ENCODE peak calls at places on chromosomes 6 and 20, in ten cellular contexts. One of them, this sample, is unnamed.

GRCh38 chr6:169957351-169957963 is 206.0 kb downstream of the ERMARD start:
- DNase-seq in activated CD8-positive, alpha-beta memory T cell treated with anti-CD3 and anti-CD28 coated beads for 48 hours: no peak
- DNase-seq in glutamatergic neuron: no peak
- DNase-seq in HTR-8/SVneo: no peak
- DNase-seq in fibroblast of lung: no peak
- DNase-seq in stimulated activated CD4-positive, alpha-beta T cell treated with anti-CD3 and anti-CD28 coated beads, Interleukin-12 subunit alpha, Interleukin-12 subunit beta, amount 100 ng/mL, for 48 hours: no peak
- DNase-seq in iris pigment epithelial cell: no peak
- DNase-seq in effector memory CD8-positive, alpha-beta T cell: no peak
- DNase-seq in IMR-90: no peak
- DNase-seq in H54: no peak
- DNase-seq in this sample: no peak

GRCh38 chr6:148869589-148869988 is 122.8 kb downstream of the UST start:
- DNase-seq in activated CD8-positive, alpha-beta memory T cell treated with anti-CD3 and anti-CD28 coated beads for 48 hours: no peak
- DNase-seq in IMR-90: peak; percentile 98
- DNase-seq in stimulated activated CD4-positive, alpha-beta T cell treated with anti-CD3 and anti-CD28 coated beads, Interleukin-12 subunit alpha, Interleukin-12 subunit beta, amount 100 ng/mL, for 48 hours: no peak
- DNase-seq in H54: peak; percentile 56
- DNase-seq in fibroblast of lung: peak; percentile 94
- DNase-seq in HTR-8/SVneo: peak; percentile 63
- DNase-seq in glutamatergic neuron: no peak
- DNase-seq in iris pigment epithelial cell: peak; percentile 92
- DNase-seq in effector memory CD8-positive, alpha-beta T cell: no peak
- DNase-seq in this sample: peak; percentile 98

GRCh38 chr6:45326698-45327417 is 1.3 kb upstream of the RUNX2 start:
- DNase-seq in H54: no peak
- DNase-seq in effector memory CD8-positive, alpha-beta T cell: no peak
- DNase-seq in glutamatergic neuron: no peak
- DNase-seq in stimulated activated CD4-positive, alpha-beta T cell treated with anti-CD3 and anti-CD28 coated beads, Interleukin-12 subunit alpha, Interleukin-12 subunit beta, amount 100 ng/mL, for 48 hours: no peak
- DNase-seq in HTR-8/SVneo: no peak
- DNase-seq in IMR-90: no peak
- DNase-seq in activated CD8-positive, alpha-beta memory T cell treated with anti-CD3 and anti-CD28 coated beads for 48 hours: no peak
- DNase-seq in fibroblast of lung: no peak
- DNase-seq in iris pigment epithelial cell: no peak
- DNase-seq in this sample: peak; percentile 8

GRCh38 chr6:31898200-31899011 is 908 bp upstream of the EHMT2 start:
- DNase-seq in H54: peak; percentile 50
- DNase-seq in effector memory CD8-positive, alpha-beta T cell: no peak
- DNase-seq in stimulated activated CD4-positive, alpha-beta T cell treated with anti-CD3 and anti-CD28 coated beads, Interleukin-12 subunit alpha, Interleukin-12 subunit beta, amount 100 ng/mL, for 48 hours: no peak
- DNase-seq in IMR-90: peak; percentile 35
- DNase-seq in glutamatergic neuron: no peak
- DNase-seq in iris pigment epithelial cell: peak; percentile 36
- DNase-seq in HTR-8/SVneo: peak; percentile 56
- DNase-seq in fibroblast of lung: peak; percentile 47
- DNase-seq in activated CD8-positive, alpha-beta memory T cell treated with anti-CD3 and anti-CD28 coated beads for 48 hours: no peak
- DNase-seq in this sample: peak; percentile 78

GRCh38 chr20:39986231-39986904 is 702.7 kb downstream of the MAFB start:
- DNase-seq in iris pigment epithelial cell: peak; percentile 2
- DNase-seq in fibroblast of lung: peak; percentile 93
- DNase-seq in H54: no peak
- DNase-seq in HTR-8/SVneo: no peak
- DNase-seq in effector memory CD8-positive, alpha-beta T cell: no peak
- DNase-seq in IMR-90: peak; percentile 28
- DNase-seq in activated CD8-positive, alpha-beta memory T cell treated with anti-CD3 and anti-CD28 coated beads for 48 hours: no peak
- DNase-seq in stimulated activated CD4-positive, alpha-beta T cell treated with anti-CD3 and anti-CD28 coated beads, Interleukin-12 subunit alpha, Interleukin-12 subunit beta, amount 100 ng/mL, for 48 hours: no peak
- DNase-seq in glutamatergic neuron: peak; percentile 57
- DNase-seq in this sample: peak; percentile 91

GRCh38 chr20:873875-874607 is 40.5 kb downstream of the FAM110A start:
- DNase-seq in stimulated activated CD4-positive, alpha-beta T cell treated with anti-CD3 and anti-CD28 coated beads, Interleukin-12 subunit alpha, Interleukin-12 subunit beta, amount 100 ng/mL, for 48 hours: no peak
- DNase-seq in effector memory CD8-positive, alpha-beta T cell: no peak
- DNase-seq in HTR-8/SVneo: no peak
- DNase-seq in H54: no peak
- DNase-seq in iris pigment epithelial cell: no peak
- DNase-seq in IMR-90: no peak
- DNase-seq in activated CD8-positive, alpha-beta memory T cell treated with anti-CD3 and anti-CD28 coated beads for 48 hours: no peak
- DNase-seq in fibroblast of lung: no peak
- DNase-seq in glutamatergic neuron: no peak
- DNase-seq in this sample: no peak

GRCh38 chr6:111663692-111664564 is 58.2 kb upstream of the TRAF3IP2 start:
- DNase-seq in activated CD8-positive, alpha-beta memory T cell treated with anti-CD3 and anti-CD28 coated beads for 48 hours: no peak
- DNase-seq in stimulated activated CD4-positive, alpha-beta T cell treated with anti-CD3 and anti-CD28 coated beads, Interleukin-12 subunit alpha, Interleukin-12 subunit beta, amount 100 ng/mL, for 48 hours: no peak
- DNase-seq in fibroblast of lung: peak; percentile 50
- DNase-seq in H54: no peak
- DNase-seq in effector memory CD8-positive, alpha-beta T cell: no peak
- DNase-seq in iris pigment epithelial cell: peak; percentile 54
- DNase-seq in glutamatergic neuron: peak; percentile 81
- DNase-seq in IMR-90: peak; percentile 38
- DNase-seq in HTR-8/SVneo: no peak
- DNase-seq in this sample: no peak

GRCh38 chr6:14791525-14791924 is 454.3 kb upstream of the JARID2 start:
- DNase-seq in iris pigment epithelial cell: no peak
- DNase-seq in activated CD8-positive, alpha-beta memory T cell treated with anti-CD3 and anti-CD28 coated beads for 48 hours: no peak
- DNase-seq in IMR-90: peak; percentile 78
- DNase-seq in stimulated activated CD4-positive, alpha-beta T cell treated with anti-CD3 and anti-CD28 coated beads, Interleukin-12 subunit alpha, Interleukin-12 subunit beta, amount 100 ng/mL, for 48 hours: no peak
- DNase-seq in fibroblast of lung: peak; percentile 55
- DNase-seq in glutamatergic neuron: no peak
- DNase-seq in effector memory CD8-positive, alpha-beta T cell: no peak
- DNase-seq in HTR-8/SVneo: no peak
- DNase-seq in H54: no peak
- DNase-seq in this sample: no peak

GRCh38 chr6:83114164-83114563 is 46.7 kb downstream of the DOP1A start:
- DNase-seq in iris pigment epithelial cell: peak; percentile 49
- DNase-seq in activated CD8-positive, alpha-beta memory T cell treated with anti-CD3 and anti-CD28 coated beads for 48 hours: no peak
- DNase-seq in IMR-90: peak; percentile 39
- DNase-seq in effector memory CD8-positive, alpha-beta T cell: no peak
- DNase-seq in stimulated activated CD4-positive, alpha-beta T cell treated with anti-CD3 and anti-CD28 coated beads, Interleukin-12 subunit alpha, Interleukin-12 subunit beta, amount 100 ng/mL, for 48 hours: no peak
- DNase-seq in HTR-8/SVneo: no peak
- DNase-seq in fibroblast of lung: peak; percentile 43
- DNase-seq in H54: no peak
- DNase-seq in glutamatergic neuron: no peak
- DNase-seq in this sample: peak; percentile 43

GRCh38 chr6:69231983-69232382 is 564.8 kb downstream of the LMBRD1 start:
- DNase-seq in HTR-8/SVneo: no peak
- DNase-seq in iris pigment epithelial cell: no peak
- DNase-seq in activated CD8-positive, alpha-beta memory T cell treated with anti-CD3 and anti-CD28 coated beads for 48 hours: no peak
- DNase-seq in effector memory CD8-positive, alpha-beta T cell: no peak
- DNase-seq in fibroblast of lung: no peak
- DNase-seq in H54: no peak
- DNase-seq in glutamatergic neuron: no peak
- DNase-seq in stimulated activated CD4-positive, alpha-beta T cell treated with anti-CD3 and anti-CD28 coated beads, Interleukin-12 subunit alpha, Interleukin-12 subunit beta, amount 100 ng/mL, for 48 hours: no peak
- DNase-seq in IMR-90: no peak
- DNase-seq in this sample: no peak

GRCh38 chr6:45438849-45439406 is 61.2 kb upstream of the SUPT3H start:
- DNase-seq in effector memory CD8-positive, alpha-beta T cell: no peak
- DNase-seq in glutamatergic neuron: no peak
- DNase-seq in HTR-8/SVneo: no peak
- DNase-seq in activated CD8-positive, alpha-beta memory T cell treated with anti-CD3 and anti-CD28 coated beads for 48 hours: no peak
- DNase-seq in iris pigment epithelial cell: peak; percentile 92
- DNase-seq in IMR-90: peak; percentile 93
- DNase-seq in H54: no peak
- DNase-seq in stimulated activated CD4-positive, alpha-beta T cell treated with anti-CD3 and anti-CD28 coated beads, Interleukin-12 subunit alpha, Interleukin-12 subunit beta, amount 100 ng/mL, for 48 hours: no peak
- DNase-seq in fibroblast of lung: peak; percentile 88
- DNase-seq in this sample: peak; percentile 96

GRCh38 chr20:34654207-34654744 is 22.6 kb downstream of the PIGU start:
- DNase-seq in IMR-90: no peak
- DNase-seq in fibroblast of lung: no peak
- DNase-seq in effector memory CD8-positive, alpha-beta T cell: no peak
- DNase-seq in glutamatergic neuron: no peak
- DNase-seq in H54: no peak
- DNase-seq in iris pigment epithelial cell: no peak
- DNase-seq in stimulated activated CD4-positive, alpha-beta T cell treated with anti-CD3 and anti-CD28 coated beads, Interleukin-12 subunit alpha, Interleukin-12 subunit beta, amount 100 ng/mL, for 48 hours: no peak
- DNase-seq in activated CD8-positive, alpha-beta memory T cell treated with anti-CD3 and anti-CD28 coated beads for 48 hours: no peak
- DNase-seq in HTR-8/SVneo: no peak
- DNase-seq in this sample: no peak

GRCh38 chr6:7390218-7390878 is 740 bp downstream of the RIOK1 start:
- DNase-seq in H54: no peak
- DNase-seq in iris pigment epithelial cell: peak; percentile 93
- DNase-seq in IMR-90: peak; percentile 76
- DNase-seq in glutamatergic neuron: no peak
- DNase-seq in fibroblast of lung: no peak
- DNase-seq in effector memory CD8-positive, alpha-beta T cell: no peak
- DNase-seq in HTR-8/SVneo: no peak
- DNase-seq in stimulated activated CD4-positive, alpha-beta T cell treated with anti-CD3 and anti-CD28 coated beads, Interleukin-12 subunit alpha, Interleukin-12 subunit beta, amount 100 ng/mL, for 48 hours: no peak
- DNase-seq in activated CD8-positive, alpha-beta memory T cell treated with anti-CD3 and anti-CD28 coated beads for 48 hours: no peak
- DNase-seq in this sample: no peak

GRCh38 chr6:33813960-33814662 is 10.3 kb upstream of the MLN start:
- DNase-seq in iris pigment epithelial cell: no peak
- DNase-seq in activated CD8-positive, alpha-beta memory T cell treated with anti-CD3 and anti-CD28 coated beads for 48 hours: no peak
- DNase-seq in H54: no peak
- DNase-seq in fibroblast of lung: no peak
- DNase-seq in stimulated activated CD4-positive, alpha-beta T cell treated with anti-CD3 and anti-CD28 coated beads, Interleukin-12 subunit alpha, Interleukin-12 subunit beta, amount 100 ng/mL, for 48 hours: no peak
- DNase-seq in IMR-90: no peak
- DNase-seq in HTR-8/SVneo: no peak
- DNase-seq in glutamatergic neuron: no peak
- DNase-seq in effector memory CD8-positive, alpha-beta T cell: no peak
- DNase-seq in this sample: no peak

GRCh38 chr20:46144626-46145025 is 26.5 kb downstream of the CD40 start:
- DNase-seq in HTR-8/SVneo: no peak
- DNase-seq in fibroblast of lung: no peak
- DNase-seq in stimulated activated CD4-positive, alpha-beta T cell treated with anti-CD3 and anti-CD28 coated beads, Interleukin-12 subunit alpha, Interleukin-12 subunit beta, amount 100 ng/mL, for 48 hours: no peak
- DNase-seq in activated CD8-positive, alpha-beta memory T cell treated with anti-CD3 and anti-CD28 coated beads for 48 hours: no peak
- DNase-seq in IMR-90: no peak
- DNase-seq in effector memory CD8-positive, alpha-beta T cell: no peak
- DNase-seq in H54: no peak
- DNase-seq in glutamatergic neuron: no peak
- DNase-seq in iris pigment epithelial cell: no peak
- DNase-seq in this sample: no peak

GRCh38 chr6:160756871-160757270 is 54.8 kb downstream of the PLG start:
- DNase-seq in stimulated activated CD4-positive, alpha-beta T cell treated with anti-CD3 and anti-CD28 coated beads, Interleukin-12 subunit alpha, Interleukin-12 subunit beta, amount 100 ng/mL, for 48 hours: no peak
- DNase-seq in IMR-90: no peak
- DNase-seq in activated CD8-positive, alpha-beta memory T cell treated with anti-CD3 and anti-CD28 coated beads for 48 hours: no peak
- DNase-seq in glutamatergic neuron: no peak
- DNase-seq in HTR-8/SVneo: no peak
- DNase-seq in fibroblast of lung: no peak
- DNase-seq in H54: no peak
- DNase-seq in effector memory CD8-positive, alpha-beta T cell: no peak
- DNase-seq in iris pigment epithelial cell: no peak
- DNase-seq in this sample: no peak

GRCh38 chr20:14957416-14957815 is 620.0 kb upstream of the FLRT3 start:
- DNase-seq in HTR-8/SVneo: no peak
- DNase-seq in glutamatergic neuron: no peak
- DNase-seq in effector memory CD8-positive, alpha-beta T cell: no peak
- DNase-seq in activated CD8-positive, alpha-beta memory T cell treated with anti-CD3 and anti-CD28 coated beads for 48 hours: no peak
- DNase-seq in iris pigment epithelial cell: no peak
- DNase-seq in stimulated activated CD4-positive, alpha-beta T cell treated with anti-CD3 and anti-CD28 coated beads, Interleukin-12 subunit alpha, Interleukin-12 subunit beta, amount 100 ng/mL, for 48 hours: no peak
- DNase-seq in fibroblast of lung: no peak
- DNase-seq in IMR-90: no peak
- DNase-seq in H54: no peak
- DNase-seq in this sample: no peak

GRCh38 chr6:159213401-159213800 is 44.2 kb downstream of the FNDC1 start:
- DNase-seq in glutamatergic neuron: no peak
- DNase-seq in HTR-8/SVneo: no peak
- DNase-seq in stimulated activated CD4-positive, alpha-beta T cell treated with anti-CD3 and anti-CD28 coated beads, Interleukin-12 subunit alpha, Interleukin-12 subunit beta, amount 100 ng/mL, for 48 hours: no peak
- DNase-seq in IMR-90: no peak
- DNase-seq in H54: no peak
- DNase-seq in fibroblast of lung: peak; percentile 6
- DNase-seq in effector memory CD8-positive, alpha-beta T cell: no peak
- DNase-seq in activated CD8-positive, alpha-beta memory T cell treated with anti-CD3 and anti-CD28 coated beads for 48 hours: no peak
- DNase-seq in iris pigment epithelial cell: no peak
- DNase-seq in this sample: peak; percentile 35

GRCh38 chr6:57172136-57173055 is at the start of gene BAG2:
- DNase-seq in IMR-90: peak; percentile 90
- DNase-seq in stimulated activated CD4-positive, alpha-beta T cell treated with anti-CD3 and anti-CD28 coated beads, Interleukin-12 subunit alpha, Interleukin-12 subunit beta, amount 100 ng/mL, for 48 hours: peak; percentile 84
- DNase-seq in iris pigment epithelial cell: peak; percentile 93
- DNase-seq in H54: peak; percentile 91
- DNase-seq in fibroblast of lung: peak; percentile 91
- DNase-seq in effector memory CD8-positive, alpha-beta T cell: peak; percentile 92
- DNase-seq in glutamatergic neuron: peak; percentile 93
- DNase-seq in HTR-8/SVneo: peak; percentile 91
- DNase-seq in activated CD8-positive, alpha-beta memory T cell treated with anti-CD3 and anti-CD28 coated beads for 48 hours: peak; percentile 78
- DNase-seq in this sample: peak; percentile 89

GRCh38 chr6:15365273-15365687 is 119.4 kb downstream of the JARID2 start:
- DNase-seq in iris pigment epithelial cell: peak; percentile 89
- DNase-seq in fibroblast of lung: peak; percentile 82
- DNase-seq in effector memory CD8-positive, alpha-beta T cell: no peak
- DNase-seq in activated CD8-positive, alpha-beta memory T cell treated with anti-CD3 and anti-CD28 coated beads for 48 hours: no peak
- DNase-seq in glutamatergic neuron: peak; percentile 43
- DNase-seq in IMR-90: peak; percentile 84
- DNase-seq in HTR-8/SVneo: peak; percentile 53
- DNase-seq in H54: no peak
- DNase-seq in stimulated activated CD4-positive, alpha-beta T cell treated with anti-CD3 and anti-CD28 coated beads, Interleukin-12 subunit alpha, Interleukin-12 subunit beta, amount 100 ng/mL, for 48 hours: no peak
- DNase-seq in this sample: peak; percentile 93

GRCh38 chr6:29628419-29629281 is 4.3 kb downstream of the GABBR1 start:
- DNase-seq in effector memory CD8-positive, alpha-beta T cell: peak; percentile 30
- DNase-seq in fibroblast of lung: peak; percentile 69
- DNase-seq in activated CD8-positive, alpha-beta memory T cell treated with anti-CD3 and anti-CD28 coated beads for 48 hours: no peak
- DNase-seq in iris pigment epithelial cell: peak; percentile 77
- DNase-seq in stimulated activated CD4-positive, alpha-beta T cell treated with anti-CD3 and anti-CD28 coated beads, Interleukin-12 subunit alpha, Interleukin-12 subunit beta, amount 100 ng/mL, for 48 hours: no peak
- DNase-seq in HTR-8/SVneo: peak; percentile 89
- DNase-seq in glutamatergic neuron: peak; percentile 92
- DNase-seq in H54: peak; percentile 79
- DNase-seq in IMR-90: peak; percentile 73
- DNase-seq in this sample: peak; percentile 86

GRCh38 chr6:165858571-165858970 is 195.5 kb upstream of the PDE10A start:
- DNase-seq in effector memory CD8-positive, alpha-beta T cell: no peak
- DNase-seq in stimulated activated CD4-positive, alpha-beta T cell treated with anti-CD3 and anti-CD28 coated beads, Interleukin-12 subunit alpha, Interleukin-12 subunit beta, amount 100 ng/mL, for 48 hours: no peak
- DNase-seq in IMR-90: peak; percentile 44
- DNase-seq in iris pigment epithelial cell: no peak
- DNase-seq in H54: no peak
- DNase-seq in HTR-8/SVneo: no peak
- DNase-seq in activated CD8-positive, alpha-beta memory T cell treated with anti-CD3 and anti-CD28 coated beads for 48 hours: no peak
- DNase-seq in glutamatergic neuron: no peak
- DNase-seq in fibroblast of lung: no peak
- DNase-seq in this sample: no peak

GRCh38 chr6:73285674-73286283 is 22.8 kb upstream of the KHDC1 start:
- DNase-seq in glutamatergic neuron: no peak
- DNase-seq in effector memory CD8-positive, alpha-beta T cell: no peak
- DNase-seq in activated CD8-positive, alpha-beta memory T cell treated with anti-CD3 and anti-CD28 coated beads for 48 hours: no peak
- DNase-seq in iris pigment epithelial cell: peak; percentile 65
- DNase-seq in stimulated activated CD4-positive, alpha-beta T cell treated with anti-CD3 and anti-CD28 coated beads, Interleukin-12 subunit alpha, Interleukin-12 subunit beta, amount 100 ng/mL, for 48 hours: no peak
- DNase-seq in fibroblast of lung: peak; percentile 78
- DNase-seq in HTR-8/SVneo: peak; percentile 57
- DNase-seq in H54: peak; percentile 52
- DNase-seq in IMR-90: peak; percentile 76
- DNase-seq in this sample: peak; percentile 61

GRCh38 chr6:11425431-11425871 is 112.1 kb upstream of the TMEM170B start:
- DNase-seq in stimulated activated CD4-positive, alpha-beta T cell treated with anti-CD3 and anti-CD28 coated beads, Interleukin-12 subunit alpha, Interleukin-12 subunit beta, amount 100 ng/mL, for 48 hours: no peak
- DNase-seq in activated CD8-positive, alpha-beta memory T cell treated with anti-CD3 and anti-CD28 coated beads for 48 hours: no peak
- DNase-seq in IMR-90: no peak
- DNase-seq in H54: no peak
- DNase-seq in fibroblast of lung: no peak
- DNase-seq in iris pigment epithelial cell: no peak
- DNase-seq in HTR-8/SVneo: no peak
- DNase-seq in effector memory CD8-positive, alpha-beta T cell: no peak
- DNase-seq in glutamatergic neuron: no peak
- DNase-seq in this sample: peak; percentile 61